ENCODE peak calls at places on chromosomes 13 and 19, in seven cellular contexts. Z, E, N, T, S, M and K are unnamed samples.

GRCh38 chr19:18685597-18686164 is 2.2 kb downstream of the CRTC1 start:
- DNase-seq in S (no peak), E (no peak), T (no peak), N (no peak), Z (no peak), M (no peak), K (peak; percentile 31)

GRCh38 chr19:33703438-33703750 is 81.6 kb downstream of the CHST8 start:
- DNase-seq in Z (no peak), E (no peak), T (no peak), M (no peak), S (no peak), N (no peak), K (no peak)

GRCh38 chr13:45765464-45765863 is 63.3 kb downstream of the CBY2 start:
- DNase-seq in Z (no peak), E (no peak), N (no peak), T (no peak), M (no peak), S (no peak), K (no peak)

GRCh38 chr19:50736338-50736737 is 13.2 kb downstream of the CLEC11A start:
- DNase-seq in E (no peak), S (no peak), M (no peak), T (no peak), N (no peak), Z (no peak), K (no peak)

GRCh38 chr19:38073806-38074685 is 150.0 kb downstream of the DPF1 start:
- DNase-seq in N (peak; percentile 74), E (no peak), M (no peak), S (no peak), T (no peak), Z (no peak), K (no peak)

GRCh38 chr13:50161052-50161451 is 145.8 kb downstream of the KCNRG start:
- DNase-seq in E (peak; percentile 56), S (no peak), Z (no peak), N (peak; percentile 37), T (no peak), M (no peak), K (peak; percentile 64)

GRCh38 chr19:47190167-47190727 is 40.8 kb downstream of the BBC3 start:
- DNase-seq in E (peak; percentile 63), S (peak; percentile 76), M (no peak), N (peak; percentile 58), Z (peak; percentile 29), T (peak; percentile 54), K (peak; percentile 81)

GRCh38 chr13:78137404-78138142 is 218.9 kb upstream of the EDNRB start:
- DNase-seq in M (peak; percentile 30), Z (no peak), T (no peak), N (peak; percentile 32), S (peak; percentile 60), E (peak; percentile 53), K (peak; percentile 80)

GRCh38 chr13:50357586-50358118 is 342.4 kb downstream of the KCNRG start:
- DNase-seq in E (peak; percentile 83), M (no peak), T (no peak), S (no peak), Z (no peak), N (peak; percentile 70), K (peak; percentile 89)

GRCh38 chr13:24671367-24672117 is 8.7 kb upstream of the ATP12A start:
- DNase-seq in M (no peak), T (no peak), E (peak; percentile 86), N (peak; percentile 86), Z (no peak), S (peak; percentile 69), K (peak; percentile 85)
- H3K4me3 ChIP-seq in M (no peak overlapping the region), T (peak overlapping the region; percentile 54), E (peak overlapping the region; percentile 24), N (peak overlapping the region; percentile 32), Z (no peak overlapping the region), S (no peak overlapping the region), K (peak overlapping the region; percentile 46)

GRCh38 chr19:29588095-29588494 is 18.0 kb upstream of the POP4 start:
- DNase-seq in N (no peak), T (no peak), Z (no peak), E (no peak), M (no peak), S (no peak), K (no peak)

GRCh38 chr19:29590278-29590677 is 15.8 kb upstream of the POP4 start:
- DNase-seq in M (no peak), T (no peak), N (no peak), S (no peak), Z (no peak), E (no peak), K (no peak)

GRCh38 chr19:29586401-29586800 is 19.7 kb upstream of the POP4 start:
- DNase-seq in N (no peak), E (no peak), S (no peak), T (no peak), M (no peak), Z (no peak), K (no peak)

GRCh38 chr19:29587059-29587458 is 19.0 kb upstream of the POP4 start:
- DNase-seq in T (no peak), E (no peak), M (no peak), Z (no peak), S (no peak), N (no peak), K (no peak)

DNA sequence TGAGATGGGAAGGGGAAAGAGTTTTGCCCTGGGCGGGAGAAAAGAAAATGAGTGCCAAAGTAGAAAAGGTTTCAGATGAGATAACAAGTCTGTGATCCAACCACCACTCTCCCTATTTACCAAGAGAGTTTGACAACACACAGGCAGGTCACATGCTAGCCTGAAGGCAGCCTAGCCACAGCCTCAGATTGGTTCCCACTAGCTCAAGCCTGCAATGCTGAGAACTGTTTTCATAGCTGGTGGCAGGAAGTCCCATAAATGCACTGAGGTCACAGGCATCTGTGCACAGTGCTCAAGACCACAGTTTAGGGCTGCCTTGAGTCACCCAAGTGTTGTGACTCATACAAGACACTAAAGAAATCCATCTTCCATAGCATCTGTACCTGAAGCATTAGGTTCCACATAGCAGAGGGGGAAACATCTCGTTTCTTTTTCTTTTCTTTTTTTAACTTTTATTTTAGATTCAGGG is 18.5 kb upstream of the POP4 start:
- DNase-seq in N (peak; percentile 30), E (peak; percentile 34), S (no peak), M (no peak), Z (no peak), T (no peak), K (no peak)
- H3K4me3 ChIP-seq in N (no peak overlapping the region), E (no peak overlapping the region), S (no peak overlapping the region), M (no peak overlapping the region), Z (no peak overlapping the region), T (no peak overlapping the region), K (no peak overlapping the region)

GRCh38 chr19:55076321-55076720 is 652 bp downstream of the EPS8L1 start:
- DNase-seq in N (no peak), M (no peak), E (no peak), S (no peak), T (no peak), Z (no peak), K (no peak)
- H3K4me3 ChIP-seq in N (no peak overlapping the region), M (no peak overlapping the region), E (no peak overlapping the region), S (peak overlapping the region; percentile 45), T (no peak overlapping the region), Z (no peak overlapping the region), K (no peak overlapping the region)

DNA sequence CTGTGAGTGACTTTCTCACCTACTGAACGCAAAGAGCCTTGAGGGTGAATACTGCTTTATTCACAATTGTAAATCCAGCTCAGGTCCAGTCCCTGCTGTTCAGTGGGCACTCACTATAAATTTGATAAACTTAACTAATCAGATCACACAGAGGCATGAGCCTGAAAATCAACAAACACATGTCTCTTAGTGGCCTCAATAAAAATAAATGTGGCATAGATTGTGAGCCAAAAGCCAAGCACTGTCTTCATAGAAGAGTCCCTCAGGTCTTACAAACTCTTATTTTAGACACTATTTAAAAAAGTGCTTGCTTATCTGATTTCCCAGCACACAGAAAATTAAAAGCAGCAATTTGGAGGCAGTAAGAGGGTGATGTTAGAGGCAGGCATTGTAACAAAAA is 957.7 kb downstream of the SLITRK5 start:
- DNase-seq in E (no peak), N (no peak), T (no peak), Z (no peak), M (no peak), S (no peak), K (no peak)
- H3K4me3 ChIP-seq in E (no peak overlapping the region), N (no peak overlapping the region), T (no peak overlapping the region), Z (no peak overlapping the region), M (no peak overlapping the region), S (no peak overlapping the region), K (no peak overlapping the region)

DNA sequence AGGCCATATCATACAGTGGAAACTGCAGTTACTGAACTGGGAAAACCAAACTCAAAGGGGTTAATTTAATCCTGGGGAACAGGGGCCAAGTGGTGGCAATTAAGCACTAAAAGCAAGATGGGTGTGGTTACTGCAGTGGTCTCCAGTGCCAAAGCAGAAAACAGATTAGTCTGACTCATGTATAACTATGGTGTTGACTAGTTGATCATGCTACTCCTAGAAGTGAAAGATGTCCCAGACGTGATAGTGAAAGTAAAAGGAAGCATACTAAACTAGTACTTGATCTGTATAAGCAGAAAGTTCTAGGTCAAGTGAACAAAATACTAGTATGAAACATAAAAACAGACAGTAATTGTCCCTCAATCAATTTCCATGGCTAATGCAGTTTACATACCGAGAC is 360.0 kb upstream of the SLITRK5 start:
- DNase-seq in N (no peak), Z (no peak), M (no peak), E (no peak), T (no peak), S (no peak), K (no peak)
- H3K4me3 ChIP-seq in N (no peak overlapping the region), Z (no peak overlapping the region), M (no peak overlapping the region), E (no peak overlapping the region), T (no peak overlapping the region), S (no peak overlapping the region), K (no peak overlapping the region)